ENCODE peak calls at places on chromosomes 4 and X, in ten cellular contexts. Y is HCT116, H is right lobe of liver, V is K562, R is stomach, K is A549, A is ovary, L is tibial nerve, C is upper lobe of left lung, T is HepG2. D is an unnamed sample.

GRCh38 chr4:180330521-180330920 is 1912.7 kb upstream of the TENM3 start:
- DNase-seq in Y (no peak), H (no peak), V (no peak), R (no peak), K (no peak), A (no peak), L (no peak), C (no peak), T (no peak), D (no peak)

GRCh38 chr4:61428950-61429349 is 228.8 kb downstream of the ADGRL3 start:
- DNase-seq in Y (no peak), H (no peak), V (no peak), R (no peak), K (no peak), A (no peak), L (no peak), C (no peak), T (no peak), D (no peak)

GRCh38 chrX:27186671-27187070 is 276.5 kb downstream of the PPP4R3C start:
- DNase-seq in Y (peak; percentile 3), H (no peak), V (peak; percentile 37), R (no peak), K (peak; percentile 50), A (no peak), L (no peak), C (no peak), T (peak; percentile 13), D (peak; percentile 19)

GRCh38 chr4:167308876-167309275 is 74.6 kb upstream of the SPOCK3 start:
- DNase-seq in Y (no peak), H (no peak), V (no peak), R (no peak), K (peak; percentile 1), A (no peak), L (no peak), C (no peak), T (no peak), D (no peak)

GRCh38 chrX:53279296-53280237 is 1.8 kb downstream of the IQSEC2 start:
- DNase-seq in Y (no peak), H (no peak), V (peak; percentile 74), R (no peak), K (no peak), A (no peak), L (no peak), C (no peak), T (no peak), D (no peak)

GRCh38 chrX:121000589-121000988 is 15.0 kb upstream of the CT47A1 start:
- DNase-seq in Y (peak; percentile 36), H (no peak), V (peak; percentile 46), R (no peak), K (peak; percentile 33), A (no peak), L (no peak), C (no peak), T (peak; percentile 30), D (no peak)

GRCh38 chrX:10619311-10620015 is 922 bp downstream of the MID1 start:
- DNase-seq in Y (no peak), H (no peak), V (no peak), R (no peak), K (no peak), A (no peak), L (no peak), C (no peak), T (no peak), D (peak; percentile 25)

GRCh38 chrX:73478961-73479360 is 32.1 kb downstream of the CDX4 start:
- DNase-seq in Y (no peak), H (no peak), V (no peak), R (no peak), K (no peak), A (no peak), L (no peak), C (no peak), T (peak; percentile 4), D (no peak)

GRCh38 chrX:123959281-123960063 is 2.0 kb upstream of the STAG2 start:
- DNase-seq in Y (no peak), H (peak; percentile 62), V (peak; percentile 66), R (peak; percentile 49), K (peak; percentile 64), A (peak; percentile 69), L (peak; percentile 59), C (peak; percentile 41), T (no peak), D (peak; percentile 58)

GRCh38 chr4:95167809-95168208 is 381.0 kb downstream of the UNC5C start:
- DNase-seq in Y (no peak), H (no peak), V (peak; percentile 36), R (no peak), K (no peak), A (no peak), L (no peak), C (no peak), T (no peak), D (no peak)

GRCh38 chrX:130110379-130111219 is at the start of gene ELF4:
- DNase-seq in Y (no peak), H (peak; percentile 51), V (peak; percentile 82), R (peak; percentile 66), K (peak; percentile 70), A (peak; percentile 48), L (no peak), C (peak; percentile 90), T (no peak), D (no peak)

DNA sequence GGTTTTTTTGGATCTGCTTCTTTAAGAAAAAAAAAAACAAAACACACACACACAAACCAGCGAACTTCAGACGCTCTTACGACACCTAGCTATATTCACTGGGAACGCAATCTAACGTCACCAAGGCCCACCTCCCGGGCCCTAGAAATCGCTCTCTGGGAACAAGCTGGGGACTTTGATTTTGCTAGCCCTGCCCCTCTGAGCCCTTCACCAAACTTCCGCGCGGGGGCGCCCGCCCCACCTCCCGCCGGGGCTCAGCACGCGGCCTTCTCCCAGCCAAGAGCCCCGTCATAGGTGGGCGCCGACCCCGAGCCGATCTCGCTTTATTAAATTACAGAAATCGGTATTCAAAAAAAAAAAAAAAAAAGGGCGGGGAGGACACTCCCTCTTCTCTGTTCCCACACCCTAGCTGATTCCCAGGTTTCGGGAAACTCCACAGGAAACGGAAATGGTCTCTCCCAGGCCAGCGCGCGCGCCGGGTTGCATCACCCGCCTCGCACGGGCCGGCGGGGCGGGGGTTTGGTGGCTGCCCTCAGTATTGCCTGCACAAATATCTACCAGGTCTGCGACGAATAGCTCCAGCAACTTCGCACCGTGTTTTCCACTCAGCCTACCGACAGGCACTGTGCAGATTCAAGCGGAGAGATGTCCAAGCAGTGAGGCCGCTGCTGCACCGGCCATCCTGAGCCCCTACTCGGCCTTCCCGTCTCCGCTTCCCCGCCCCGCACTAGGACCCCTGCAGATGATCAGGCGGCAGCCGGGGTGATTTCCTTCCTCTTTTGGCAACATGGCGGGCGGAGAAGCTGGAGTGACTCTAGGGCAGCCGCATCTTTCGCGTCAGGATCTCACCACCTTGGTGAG is at the start of gene EIF2S3:
- DNase-seq in Y (peak; percentile 92), H (peak; percentile 87), V (peak; percentile 95), R (peak; percentile 89), K (peak; percentile 98), A (peak; percentile 89), L (peak; percentile 68), C (peak; percentile 96), T (peak; percentile 91), D (peak; percentile 89)
- H3K27ac ChIP-seq in Y (no peak within 1 kb of the TSS), H (peak within 1 kb of the TSS; percentile 83), V (no peak within 1 kb of the TSS), R (peak within 1 kb of the TSS; percentile 89), K (no peak within 1 kb of the TSS), A (peak within 1 kb of the TSS; percentile 91), L (peak within 1 kb of the TSS; percentile 90), C (peak within 1 kb of the TSS; percentile 91), T (no peak within 1 kb of the TSS), D (peak within 1 kb of the TSS; percentile 88)

GRCh38 chrX:47651043-47651905 is 911 bp upstream of the ELK1 start:
- DNase-seq in Y (no peak), H (no peak), V (no peak), R (no peak), K (no peak), A (no peak), L (no peak), C (no peak), T (no peak), D (no peak)

GRCh38 chrX:47649781-47650163 is 591 bp downstream of the ELK1 start:
- DNase-seq in Y (no peak), H (no peak), V (no peak), R (no peak), K (no peak), A (no peak), L (no peak), C (no peak), T (no peak), D (no peak)

GRCh38 chrX:47649302-47649701 is 1.1 kb downstream of the ELK1 start:
- DNase-seq in Y (no peak), H (no peak), V (no peak), R (no peak), K (no peak), A (no peak), L (no peak), C (no peak), T (no peak), D (no peak)

GRCh38 chrX:47648376-47648775 is 2.0 kb downstream of the ELK1 start:
- DNase-seq in Y (no peak), H (no peak), V (no peak), R (no peak), K (no peak), A (no peak), L (no peak), C (no peak), T (no peak), D (no peak)

GRCh38 chrX:47650164-47651042 is at the start of gene ELK1:
- DNase-seq in Y (peak; percentile 93), H (peak; percentile 93), V (peak; percentile 97), R (peak; percentile 92), K (peak; percentile 99), A (peak; percentile 94), L (peak; percentile 89), C (peak; percentile 94), T (peak; percentile 42), D (peak; percentile 98)
- TF ChIP-seq POLR2A in Y (no peak), H (peak; percentile 70), V (peak; percentile 67), R (no peak), K (peak; percentile 32), A (peak; percentile 58), L (peak; percentile 65), C (peak; percentile 67), T (no peak), D (no peak)

DNA sequence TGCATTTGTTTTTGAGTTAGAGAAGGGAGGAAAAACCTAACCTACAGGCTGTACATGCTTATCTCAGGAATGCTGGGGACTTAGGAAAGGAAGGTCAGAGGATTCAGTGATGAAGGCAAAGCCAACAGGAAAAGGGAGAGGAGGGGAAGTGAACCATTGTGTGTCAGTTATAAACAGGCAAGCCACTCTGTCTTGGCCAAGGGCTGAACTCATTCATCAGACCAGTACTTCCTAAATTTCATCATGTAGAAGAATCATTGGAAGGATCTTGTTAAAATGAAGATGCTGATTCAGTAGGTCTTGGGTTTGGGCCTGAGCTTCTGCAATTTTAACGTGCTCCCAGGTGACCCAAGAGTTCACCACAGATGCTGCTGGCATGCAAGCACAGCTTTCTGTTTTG is 8.4 kb downstream of the SRPX start:
- DNase-seq in Y (no peak), H (no peak), V (no peak), R (no peak), K (no peak), A (no peak), L (no peak), C (no peak), T (no peak), D (no peak)
- H3K27ac ChIP-seq in Y (no peak overlapping the region), H (no peak overlapping the region), V (no peak overlapping the region), R (no peak overlapping the region), K (no peak overlapping the region), A (no peak overlapping the region), L (no peak overlapping the region), C (no peak overlapping the region), T (no peak overlapping the region), D (no peak overlapping the region)

DNA sequence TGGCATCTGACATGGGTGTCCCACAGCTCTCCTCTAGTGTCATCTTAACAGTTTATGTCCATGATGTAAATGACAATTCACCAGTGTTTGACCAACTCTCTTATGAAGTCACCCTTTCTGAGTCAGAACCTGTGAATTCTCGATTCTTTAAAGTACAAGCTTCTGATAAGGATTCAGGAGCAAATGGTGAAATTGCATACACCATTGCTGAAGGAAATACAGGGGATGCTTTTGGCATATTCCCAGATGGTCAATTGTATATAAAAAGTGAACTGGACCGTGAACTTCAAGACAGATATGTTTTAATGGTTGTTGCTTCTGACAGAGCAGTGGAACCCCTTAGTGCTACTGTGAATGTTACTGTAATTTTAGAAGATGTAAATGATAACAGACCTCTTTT is 4.6 kb downstream of the FAT4 start:
- DNase-seq in Y (no peak), H (no peak), V (no peak), R (no peak), K (no peak), A (no peak), L (no peak), C (no peak), T (no peak), D (no peak)
- TF ChIP-seq POLR2A in Y (no peak), H (no peak), V (no peak), R (no peak), K (no peak), A (no peak), L (no peak), C (no peak), T (no peak), D (no peak)

D was measured in testis.